ENCODE peak calls at places on chromosomes 5 and 9, in five cellular contexts. Z is astrocyte of the spinal cord, G is foreskin fibroblast, P is NCI-H1092, D is heart right ventricle. H is an unnamed sample.

GRCh38 chr5:82259172-82259800 is 18.9 kb downstream of the RPS23 start:
- DNase-seq in P (no peak), G (peak), Z (peak), D (no peak), H (no peak)

GRCh38 chr5:97009212-97009898 is 73.5 kb downstream of the LNPEP start:
- DNase-seq in Z (no peak), P (no peak), D (peak), G (peak), H (no peak)

GRCh38 chr5:134005415-134006118 is 792 bp upstream of the VDAC1 start:
- DNase-seq in D (no peak), P (no peak), Z (no peak), G (no peak), H (peak)

GRCh38 chr5:34531736-34532135 is 124.4 kb upstream of the RAI14 start:
- DNase-seq in D (no peak), P (no peak), Z (peak), G (peak), H (no peak)

GRCh38 chr5:607541-608285 is 4.4 kb upstream of the CEP72 start:
- DNase-seq in P (peak), D (no peak), Z (no peak), G (no peak), H (no peak)

GRCh38 chr5:44875661-44876250 is 67.0 kb downstream of the MRPS30 start:
- DNase-seq in P (no peak), G (peak), D (no peak), Z (peak), H (no peak)

GRCh38 chr5:38968665-38969064 is 105.5 kb downstream of the RICTOR start:
- DNase-seq in D (no peak), P (no peak), Z (no peak), G (no peak), H (no peak)

GRCh38 chr5:53073349-53073748 is 36.2 kb downstream of the MOCS2 start:
- DNase-seq in G (peak), Z (no peak), D (no peak), P (no peak), H (peak)

GRCh38 chr5:103358305-103358996 is 99.9 kb downstream of the MACIR start:
- DNase-seq in Z (no peak), G (no peak), D (no peak), P (no peak), H (no peak)

GRCh38 chr9:77063645-77064285 is 44.3 kb downstream of the FOXB2 start:
- DNase-seq in D (no peak), Z (peak), G (peak), P (no peak), H (no peak)

GRCh38 chr5:92629574-92629973 is 951.4 kb downstream of the NR2F1-AS1 start:
- DNase-seq in G (no peak), Z (no peak), D (no peak), P (no peak), H (no peak)

GRCh38 chr5:73172893-73173292 is at the start of gene TMEM174:
- DNase-seq in G (no peak), D (no peak), Z (no peak), P (no peak), H (no peak)